ENCODE peak calls at places on chromosomes 6 and 20, in four cellular contexts. G is HepG2, F is K562, C is A549. W is an unnamed sample.

GRCh38 chr20:17653835-17654648 is 28.0 kb downstream of the RRBP1 start:
- DNase-seq in G (no peak), F (no peak), C (no peak), W (no peak)

GRCh38 chr6:41191569-41191968 is 9.4 kb downstream of the TREML2 start:
- DNase-seq in G (no peak), F (peak), C (peak), W (no peak)

GRCh38 chr6:37225350-37226169 is 32.0 kb upstream of the TBC1D22B start:
- DNase-seq in G (no peak), F (no peak), C (no peak), W (no peak)

GRCh38 chr20:12023169-12023795 is 105.6 kb downstream of the BTBD3 start:
- DNase-seq in G (no peak), F (no peak), C (no peak), W (no peak)

GRCh38 chr6:1917628-1918371 is 308.1 kb downstream of the FOXC1 start:
- DNase-seq in G (peak), F (no peak), C (peak), W (peak)

GRCh38 chr6:142325111-142325510 is 23.3 kb downstream of the ADGRG6 start:
- DNase-seq in G (no peak), F (no peak), C (no peak), W (no peak)

GRCh38 chr6:108946695-108947094 is 98.5 kb downstream of the ARMC2 start:
- DNase-seq in G (no peak), F (no peak), C (no peak), W (peak)

GRCh38 chr20:24993337-24994185 is 1.0 kb upstream of the APMAP start:
- DNase-seq in G (peak), F (no peak), C (peak), W (peak)

GRCh38 chr6:25250878-25251277 is 28.3 kb upstream of the CARMIL1 start:
- DNase-seq in G (no peak), F (no peak), C (peak), W (peak)

GRCh38 chr6:36769676-36770499 is 69.4 kb downstream of the CPNE5 start:
- DNase-seq in G (no peak), F (no peak), C (no peak), W (peak)

GRCh38 chr20:60220655-60221054 is 262.4 kb downstream of the CDH26 start:
- DNase-seq in G (no peak), F (no peak), C (no peak), W (no peak)

GRCh38 chr6:143594647-143595046 is 83.1 kb upstream of the PHACTR2 start:
- DNase-seq in G (no peak), F (no peak), C (no peak), W (peak)

GRCh38 chr20:9145142-9145541 is 76.3 kb downstream of the PLCB4 start:
- DNase-seq in G (no peak), F (no peak), C (no peak), W (no peak)

GRCh38 chr6:154945271-154945890 is 49.7 kb upstream of the TIAM2 start:
- DNase-seq in G (no peak), F (no peak), C (no peak), W (no peak)

GRCh38 chr6:20919677-20920385 is 385.6 kb downstream of the CDKAL1 start:
- DNase-seq in G (no peak), F (no peak), C (no peak), W (peak)

GRCh38 chr20:36483205-36483918 is 58.0 kb upstream of the MYL9 start:
- DNase-seq in G (no peak), F (no peak), C (no peak), W (no peak)

GRCh38 chr6:6626227-6626626 is 37.7 kb downstream of the LY86 start:
- DNase-seq in G (no peak), F (no peak), C (no peak), W (no peak)

GRCh38 chr6:108942556-108943492 is 94.6 kb downstream of the ARMC2 start:
- DNase-seq in G (no peak), F (no peak), C (no peak), W (no peak)

GRCh38 chr6:88725111-88725711 is 238.2 kb downstream of the RNGTT start:
- DNase-seq in G (peak), F (no peak), C (no peak), W (peak)

GRCh38 chr20:137668-138131 is 4.7 kb upstream of the DEFB126 start:
- DNase-seq in G (peak), F (peak), C (peak), W (no peak)

GRCh38 chr6:139338845-139339244 is 35.6 kb downstream of the CITED2 start:
- DNase-seq in G (no peak), F (no peak), C (no peak), W (peak)

GRCh38 chr6:7074870-7075269 is 32.9 kb upstream of the RREB1 start:
- DNase-seq in G (no peak), F (no peak), C (no peak), W (no peak)

GRCh38 chr20:47929368-47930115 is 144.3 kb upstream of the SULF2 start:
- DNase-seq in G (no peak), F (no peak), C (no peak), W (peak)

GRCh38 chr6:30101423-30101938 is 11.4 kb downstream of the TRIM31 start:
- DNase-seq in G (peak), F (no peak), C (no peak), W (no peak)

GRCh38 chr6:93886416-93886815 is 467.1 kb upstream of the EPHA7 start:
- DNase-seq in G (no peak), F (no peak), C (no peak), W (no peak)

GRCh38 chr20:10856237-10856636 is 182.4 kb upstream of the JAG1 start:
- DNase-seq in G (peak), F (no peak), C (peak), W (no peak)

GRCh38 chr20:37574199-37574890 is 46.7 kb upstream of the BLCAP start:
- DNase-seq in G (no peak), F (no peak), C (no peak), W (no peak)

GRCh38 chr20:61185841-61186601 is 66.0 kb upstream of the CDH4 start:
- DNase-seq in G (no peak), F (no peak), C (peak), W (peak)

GRCh38 chr20:60210779-60211617 is 252.8 kb downstream of the CDH26 start:
- DNase-seq in G (peak), F (peak), C (peak), W (peak)

DNA sequence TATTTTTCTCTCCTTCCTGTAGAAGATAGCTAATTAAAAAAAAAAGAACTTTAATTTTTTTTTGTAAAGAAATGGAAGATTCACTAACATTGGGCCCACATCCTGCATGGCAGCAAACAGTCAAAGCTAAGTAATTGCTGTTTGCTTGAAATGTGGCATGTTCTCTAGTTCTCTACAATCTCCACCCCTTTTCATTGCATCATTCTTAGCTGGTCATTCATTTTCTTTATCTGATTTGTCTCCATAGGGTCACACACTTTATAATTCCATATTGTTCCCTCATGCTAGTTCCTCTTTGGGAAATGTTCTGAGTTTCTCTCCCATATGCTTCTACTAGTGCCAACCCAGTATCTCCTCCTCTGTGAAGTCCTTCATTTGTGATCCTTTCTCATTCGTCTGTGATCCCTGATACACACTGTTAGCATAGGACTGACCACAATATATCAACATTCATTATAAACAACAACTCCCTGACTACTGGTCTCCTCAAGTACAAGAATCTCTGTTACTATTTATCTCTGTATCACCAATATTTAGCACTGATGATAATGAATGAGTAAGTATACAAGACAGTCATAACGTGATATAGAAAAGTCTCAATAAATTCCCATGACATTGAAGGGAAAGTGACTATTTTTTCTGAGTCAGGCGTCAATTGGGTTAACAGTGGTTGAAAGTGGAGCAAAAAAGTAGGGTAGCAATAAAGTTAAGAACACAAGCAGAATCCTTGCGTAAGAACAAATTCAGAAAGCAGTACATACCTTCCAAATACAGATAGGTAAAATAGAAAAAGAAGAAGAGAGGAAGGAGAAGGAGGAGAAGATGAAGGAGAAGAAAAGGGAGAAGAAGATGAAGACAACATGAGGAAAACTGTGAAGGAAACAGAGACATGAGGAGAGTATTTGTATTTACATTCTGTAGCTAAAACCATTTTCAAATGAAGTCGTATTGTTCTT is 33.2 kb upstream of the MYB start:
- DNase-seq in G (no peak), F (no peak), C (no peak), W (peak)
- TF ChIP-seq MAZ in G (no peak), F (peak), C (no peak), W (no peak)

GRCh38 chr6:159727717-159728440 is 573 bp downstream of the WTAP start:
- DNase-seq in G (peak), F (no peak), C (no peak), W (no peak)
- TF ChIP-seq MAZ in G (no peak), F (peak), C (no peak), W (no peak)

GRCh38 chr20:50121858-50122271 is 8.9 kb upstream of the UBE2V1 start:
- DNase-seq in G (no peak), F (peak), C (peak), W (peak)
- TF ChIP-seq MAZ in G (no peak), F (no peak), C (no peak), W (no peak)

GRCh38 chr6:167219967-167220512 is 62.3 kb upstream of the GPR31 start:
- DNase-seq in G (peak), F (no peak), C (no peak), W (no peak)
- TF ChIP-seq MAZ in G (no peak), F (no peak), C (no peak), W (no peak)

DNA sequence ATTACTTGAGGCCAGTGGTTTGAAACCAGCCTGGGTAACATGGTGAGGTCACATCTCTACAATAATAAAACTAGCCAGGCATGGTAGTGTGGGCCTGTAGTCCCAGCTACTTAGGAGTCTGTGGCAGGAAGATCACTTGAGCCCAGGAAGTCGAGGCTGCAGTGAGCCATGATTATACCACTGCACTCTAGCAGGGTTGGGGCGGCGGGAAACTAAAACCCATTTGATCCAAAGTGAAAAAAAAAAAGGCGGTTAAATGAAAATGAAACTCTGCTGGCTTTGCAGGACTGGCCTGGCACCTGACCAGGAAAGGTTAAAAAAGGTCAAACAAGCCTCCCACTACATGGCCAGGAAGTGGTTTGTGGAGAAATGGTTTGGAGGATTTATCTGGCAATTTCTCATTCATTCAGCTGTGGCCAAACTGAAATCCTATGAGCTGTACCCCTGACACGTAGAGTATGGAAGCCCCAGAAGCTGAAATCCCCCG is 36.6 kb downstream of the MTRES1 start:
- DNase-seq in G (peak), F (no peak), C (no peak), W (peak)
- TF ChIP-seq MAZ in G (no peak), F (no peak), C (no peak), W (no peak)

GRCh38 chr6:33126101-33126714 is 50.4 kb downstream of the HLA-DPB1 start:
- DNase-seq in G (peak), F (peak), C (peak), W (peak)
- TF ChIP-seq MAZ in G (no peak), F (no peak), C (no peak), W (no peak)

GRCh38 chr6:43250992-43251373 is 7.7 kb downstream of the TTBK1 start:
- DNase-seq in G (no peak), F (no peak), C (no peak), W (no peak)
- TF ChIP-seq MAZ in G (no peak), F (no peak), C (no peak), W (no peak)

GRCh38 chr6:35160642-35161041 is 19.5 kb upstream of the TCP11 start:
- DNase-seq in G (no peak), F (no peak), C (no peak), W (no peak)

GRCh38 chr6:35164277-35164676 is 23.1 kb upstream of the TCP11 start:
- DNase-seq in G (no peak), F (no peak), C (no peak), W (no peak)

GRCh38 chr6:35164868-35165267 is 23.7 kb upstream of the TCP11 start:
- DNase-seq in G (no peak), F (no peak), C (no peak), W (no peak)

GRCh38 chr6:35161265-35161664 is 20.1 kb upstream of the TCP11 start:
- DNase-seq in G (no peak), F (no peak), C (no peak), W (no peak)

GRCh38 chr6:35161776-35162607 is 20.9 kb upstream of the TCP11 start:
- DNase-seq in G (peak), F (no peak), C (no peak), W (no peak)
- TF ChIP-seq MAZ in G (no peak), F (no peak), C (no peak), W (no peak)

W was measured in IMR-90.